ENCODE peak calls at places on chromosome 1, in five cellular contexts. A is colonic mucosa, P is breast epithelium, F is gastrocnemius medialis, B is cardiac muscle cell. C is an unnamed sample.

GRCh38 chr1:41236781-41237180 is 5.3 kb downstream of the SCMH1 start:
- DNase-seq in A (no peak), P (no peak), F (no peak), B (no peak), C (no peak)

GRCh38 chr1:169072945-169073725 is 33.4 kb upstream of the ATP1B1 start:
- DNase-seq in A (peak; percentile 78), P (peak; percentile 19), F (no peak), B (no peak), C (no peak)

GRCh38 chr1:154386643-154387352 is 18.3 kb upstream of the IL6R start:
- DNase-seq in A (peak; percentile 61), P (no peak), F (no peak), B (peak; percentile 36), C (no peak)

GRCh38 chr1:95021794-95022193 is 51.0 kb downstream of the ALG14 start:
- DNase-seq in A (no peak), P (no peak), F (no peak), B (no peak), C (no peak)

GRCh38 chr1:27601771-27602509 is 2.0 kb downstream of the AHDC1 start:
- DNase-seq in A (peak; percentile 66), P (peak; percentile 64), F (peak; percentile 75), B (no peak), C (peak; percentile 60)

GRCh38 chr1:89262643-89263042 is 10.0 kb downstream of the GBP5 start:
- DNase-seq in A (no peak), P (no peak), F (no peak), B (peak; percentile 75), C (no peak)

GRCh38 chr1:230575886-230576477 is 66.3 kb upstream of the COG2 start:
- DNase-seq in A (peak; percentile 67), P (no peak), F (no peak), B (no peak), C (no peak)

GRCh38 chr1:45979074-45979777 is 153.2 kb downstream of the PIK3R3 start:
- DNase-seq in A (no peak), P (no peak), F (no peak), B (no peak), C (no peak)

GRCh38 chr1:34829250-34829649 is 30.3 kb downstream of the SMIM12 start:
- DNase-seq in A (no peak), P (no peak), F (no peak), B (peak; percentile 82), C (no peak)

GRCh38 chr1:57300186-57300585 is 123.7 kb downstream of the DAB1 start:
- DNase-seq in A (no peak), P (no peak), F (no peak), B (no peak), C (no peak)

GRCh38 chr1:180230791-180231505 is 884 bp downstream of the LHX4 start:
- DNase-seq in A (no peak), P (no peak), F (no peak), B (peak; percentile 71), C (no peak)

GRCh38 chr1:9626201-9626608 is 25.3 kb upstream of the PIK3CD start:
- DNase-seq in A (no peak), P (no peak), F (no peak), B (no peak), C (no peak)

GRCh38 chr1:70204578-70204977 is 801 bp downstream of the LRRC40 start:
- DNase-seq in A (no peak), P (no peak), F (no peak), B (no peak), C (no peak)

GRCh38 chr1:97545446-97545845 is 375.4 kb downstream of the DPYD start:
- DNase-seq in A (no peak), P (no peak), F (no peak), B (peak; percentile 4), C (no peak)

GRCh38 chr1:38728176-38728908 is 131.2 kb downstream of the RRAGC start:
- DNase-seq in A (peak; percentile 54), P (no peak), F (no peak), B (peak; percentile 97), C (peak; percentile 55)

GRCh38 chr1:14723401-14723800 is 124.9 kb downstream of the KAZN start:
- DNase-seq in A (no peak), P (no peak), F (no peak), B (no peak), C (no peak)

GRCh38 chr1:166261511-166261910 is 94.7 kb upstream of the FAM78B start:
- DNase-seq in A (no peak), P (no peak), F (no peak), B (no peak), C (no peak)

GRCh38 chr1:167522246-167522645 is 3.9 kb upstream of the CD247 start:
- DNase-seq in A (no peak), P (no peak), F (no peak), B (peak; percentile 46), C (no peak)

GRCh38 chr1:61140778-61141177 is 58.4 kb downstream of the NFIA start:
- DNase-seq in A (no peak), P (no peak), F (no peak), B (no peak), C (no peak)

GRCh38 chr1:53449026-53449425 is 10.2 kb upstream of the DMRTB1 start:
- DNase-seq in A (no peak), P (no peak), F (no peak), B (peak; percentile 71), C (no peak)

GRCh38 chr1:179287946-179288345 is 5.7 kb upstream of the SOAT1 start:
- DNase-seq in A (no peak), P (no peak), F (no peak), B (no peak), C (no peak)

GRCh38 chr1:112699425-112700144 is 7.3 kb downstream of the RHOC start:
- DNase-seq in A (no peak), P (no peak), F (no peak), B (no peak), C (no peak)

GRCh38 chr1:28758420-28758819 is 21.7 kb downstream of the YTHDF2 start:
- DNase-seq in A (no peak), P (no peak), F (no peak), B (no peak), C (no peak)

GRCh38 chr1:28755701-28756100 is 19.0 kb downstream of the YTHDF2 start:
- DNase-seq in A (no peak), P (no peak), F (no peak), B (peak; percentile 53), C (no peak)

GRCh38 chr1:28756846-28757245 is 20.1 kb downstream of the YTHDF2 start:
- DNase-seq in A (no peak), P (no peak), F (no peak), B (peak; percentile 27), C (no peak)

GRCh38 chr1:28761189-28761588 is 24.4 kb downstream of the YTHDF2 start:
- DNase-seq in A (no peak), P (no peak), F (no peak), B (no peak), C (no peak)

GRCh38 chr1:28759257-28759656 is 22.5 kb downstream of the YTHDF2 start:
- DNase-seq in A (no peak), P (no peak), F (no peak), B (no peak), C (no peak)
- H3K36me3 ChIP-seq in A (no peaks in the 10 kb centered on the region), P (no peaks in the 10 kb centered on the region), F (peaks cover 4% of the 10 kb centered on the region), B (no peaks in the 10 kb centered on the region), C (peaks cover 29% of the 10 kb centered on the region)

GRCh38 chr1:104019675-104020049 is 270.0 kb downstream of the AMY1C start:
- DNase-seq in A (no peak), P (no peak), F (no peak), B (no peak), C (no peak)

GRCh38 chr1:104018922-104019674 is 269.4 kb downstream of the AMY1C start:
- DNase-seq in A (no peak), P (no peak), F (no peak), B (no peak), C (no peak)
- TF ChIP-seq CTCF in A (no peak), P (no peak), F (no peak), B (no peak), C (no peak)

GRCh38 chr1:24119859-24120756 is 8.2 kb upstream of the MYOM3 start:
- DNase-seq in A (peak; percentile 77), P (peak; percentile 43), F (peak; percentile 27), B (peak; percentile 75), C (peak; percentile 60)

GRCh38 chr1:24122776-24123175 is 10.8 kb upstream of the MYOM3 start:
- DNase-seq in A (no peak), P (no peak), F (no peak), B (no peak), C (no peak)

GRCh38 chr1:24120965-24121364 is 9.0 kb upstream of the MYOM3 start:
- DNase-seq in A (no peak), P (no peak), F (no peak), B (no peak), C (no peak)

GRCh38 chr1:24119489-24119858 is 7.5 kb upstream of the MYOM3 start:
- DNase-seq in A (no peak), P (no peak), F (no peak), B (no peak), C (no peak)

GRCh38 chr1:24121406-24121805 is 9.5 kb upstream of the MYOM3 start:
- DNase-seq in A (no peak), P (no peak), F (no peak), B (no peak), C (no peak)
- H3K4me3 ChIP-seq in A (no peak overlapping the region), P (no peak overlapping the region), F (no peak overlapping the region), B (no peak overlapping the region), C (no peak overlapping the region)

GRCh38 chr1:15941044-15941840 is 34.7 kb downstream of the ZBTB17 start:
- DNase-seq in A (no peak), P (no peak), F (no peak), B (no peak), C (no peak)
- H3K36me3 ChIP-seq in A (peaks cover 44% of the 10 kb centered on the region), P (peaks cover 5% of the 10 kb centered on the region), F (peaks cover 93% of the 10 kb centered on the region), B (peaks cover 53% of the 10 kb centered on the region), C (peaks cover 44% of the 10 kb centered on the region)

GRCh38 chr1:18197299-18197698 is 89.7 kb downstream of the IGSF21 start:
- DNase-seq in A (no peak), P (no peak), F (no peak), B (no peak), C (no peak)
- TF ChIP-seq CTCF in A (no peak), P (no peak), F (no peak), B (no peak), C (no peak)

DNA sequence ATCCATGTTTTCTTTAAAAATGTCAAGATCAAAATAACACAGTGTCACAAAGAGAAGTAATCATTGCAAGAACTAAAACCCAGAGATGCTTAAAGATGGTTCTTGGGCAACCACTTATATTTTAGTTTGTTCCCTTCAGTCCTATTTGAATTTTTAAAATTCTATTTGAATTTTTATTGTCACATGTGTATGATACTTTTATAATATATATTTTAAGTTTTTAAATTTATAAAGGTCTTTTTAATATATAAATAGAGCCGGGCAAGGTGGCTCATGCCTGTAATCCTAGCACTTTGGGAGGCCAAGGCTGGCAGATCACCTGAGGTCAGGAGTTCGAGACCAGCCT is 22.3 kb upstream of the DISC1 start:
- DNase-seq in A (no peak), P (no peak), F (no peak), B (no peak), C (no peak)
- H3K4me3 ChIP-seq in A (no peak overlapping the region), P (no peak overlapping the region), F (peak overlapping the region; percentile 51), B (no peak overlapping the region), C (no peak overlapping the region)

DNA sequence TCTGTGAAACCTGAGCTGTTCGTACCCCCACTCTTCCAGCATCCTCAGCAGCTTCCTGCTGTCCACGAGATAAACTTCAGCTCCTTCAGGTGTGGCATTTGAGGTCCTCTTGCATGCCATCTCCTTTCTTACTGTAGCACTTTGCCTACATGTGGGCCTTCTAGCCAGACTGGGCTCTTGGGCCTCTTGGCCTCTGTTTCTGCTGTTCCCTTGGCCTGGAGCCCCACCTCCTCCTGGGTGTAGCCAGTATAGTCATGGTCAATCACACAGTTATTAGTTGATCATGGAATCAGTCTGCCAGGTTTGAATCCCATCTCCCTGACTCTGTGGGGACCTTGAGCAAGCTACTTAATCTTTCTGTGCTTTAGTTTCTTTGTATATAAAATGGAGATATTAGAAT is 26.4 kb downstream of the TMEM53 start:
- DNase-seq in A (no peak), P (no peak), F (no peak), B (no peak), C (no peak)
- H3K36me3 ChIP-seq in A (peaks cover 2% of the 10 kb centered on the region), P (no peaks in the 10 kb centered on the region), F (peaks cover 39% of the 10 kb centered on the region), B (peaks cover 24% of the 10 kb centered on the region), C (peaks cover 38% of the 10 kb centered on the region)

C was measured in heart right ventricle.